ENCODE peak calls at places on chromosomes 3 and 15, in five cellular contexts. Z, O, T, Y and N are unnamed samples.

GRCh38 chr3:11539677-11540076 is 104.0 kb downstream of the VGLL4 start:
- DNase-seq in Y (no peak), O (no peak), Z (no peak), T (no peak), N (no peak)

GRCh38 chr3:184262166-184262926 is 993 bp upstream of the CAMK2N2 start:
- DNase-seq in T (no peak), Z (no peak), O (peak), Y (peak), N (no peak)

GRCh38 chr3:158713094-158713499 is 19.2 kb downstream of the RARRES1 start:
- DNase-seq in Y (peak), O (no peak), Z (no peak), T (no peak), N (no peak)

GRCh38 chr3:69649713-69650419 is 89.4 kb upstream of the MITF start:
- DNase-seq in Z (no peak), Y (peak), O (no peak), T (no peak), N (no peak)

GRCh38 chr3:61562042-61562809 is 855 bp downstream of the PTPRG start:
- DNase-seq in Y (peak), O (peak), T (no peak), Z (no peak), N (no peak)

GRCh38 chr3:111676177-111677021 is 81.3 kb upstream of the ZBED2 start:
- DNase-seq in T (no peak), Z (no peak), O (no peak), Y (peak), N (no peak)

GRCh38 chr3:67957268-67957667 is 302.9 kb upstream of the SUCLG2 start:
- DNase-seq in T (no peak), O (no peak), Z (no peak), Y (no peak), N (no peak)

GRCh38 chr3:107392549-107393165 is 15.4 kb downstream of the CCDC54 start:
- DNase-seq in T (no peak), O (no peak), Y (peak), Z (no peak), N (no peak)

GRCh38 chr3:25424238-25425013 is 3.6 kb upstream of the RARB start:
- DNase-seq in O (no peak), Y (no peak), T (no peak), Z (no peak), N (no peak)

GRCh38 chr15:42087926-42088800 is 6.2 kb downstream of the PLA2G4D start:
- DNase-seq in O (no peak), T (no peak), Z (no peak), Y (no peak), N (no peak)

GRCh38 chr3:136296960-136297359 is 46.8 kb downstream of the PCCB start:
- DNase-seq in O (no peak), Y (no peak), T (no peak), Z (no peak), N (no peak)

GRCh38 chr15:64865998-64866520 is 24.3 kb downstream of the PLEKHO2 start:
- DNase-seq in O (no peak), Y (peak), T (no peak), Z (no peak), N (no peak)

GRCh38 chr3:58609990-58610389 is 32.8 kb upstream of the FAM107A start:
- DNase-seq in Z (no peak), Y (no peak), T (no peak), O (no peak), N (no peak)

GRCh38 chr3:135887220-135887619 is 78.3 kb upstream of the PPP2R3A start:
- DNase-seq in T (no peak), Z (no peak), Y (no peak), O (no peak), N (no peak)

GRCh38 chr3:46881819-46882376 is 4.4 kb downstream of the PTH1R start:
- DNase-seq in T (no peak), Z (peak), Y (no peak), O (no peak), N (no peak)

GRCh38 chr3:105533955-105534354 is 167.2 kb downstream of the ALCAM start:
- DNase-seq in O (no peak), Y (no peak), T (no peak), Z (no peak), N (no peak)

GRCh38 chr15:24676431-24676830 is 856 bp downstream of the NPAP1 start:
- DNase-seq in O (no peak), Z (no peak), Y (no peak), T (no peak), N (no peak)

GRCh38 chr3:197114007-197114406 is 84.4 kb upstream of the MELTF start:
- DNase-seq in T (no peak), Z (no peak), O (no peak), Y (no peak), N (no peak)

GRCh38 chr3:157175678-157176077 is 15.7 kb upstream of the CCNL1 start:
- DNase-seq in Y (no peak), Z (no peak), T (no peak), O (no peak), N (no peak)

GRCh38 chr15:73955326-73955725 is 29.1 kb downstream of the LOXL1 start:
- DNase-seq in T (no peak), Z (no peak), O (no peak), Y (no peak), N (no peak)

GRCh38 chr3:98602078-98602678 is 8.8 kb upstream of the CPOX start:
- DNase-seq in Y (peak), Z (peak), T (no peak), O (peak), N (no peak)

GRCh38 chr15:81284256-81285031 is 39.5 kb downstream of the STARD5 start:
- DNase-seq in Y (no peak), T (no peak), Z (no peak), O (no peak), N (no peak)

GRCh38 chr15:63474810-63475316 is 29.5 kb upstream of the USP3 start:
- DNase-seq in Z (no peak), O (peak), Y (no peak), T (no peak), N (no peak)

GRCh38 chr15:48644827-48645557 is 517 bp downstream of the FBN1 start:
- DNase-seq in T (no peak), O (peak), Z (no peak), Y (peak), N (no peak)

GRCh38 chr15:44710236-44711088 is 661 bp downstream of the PATL2 start:
- DNase-seq in O (no peak), Y (peak), Z (no peak), T (no peak), N (peak)

GRCh38 chr3:152076148-152076547 is 192.6 kb upstream of the MBNL1 start:
- DNase-seq in T (no peak), Z (no peak), O (no peak), Y (peak), N (no peak)

GRCh38 chr3:27127195-27127594 is 242.0 kb downstream of the NEK10 start:
- DNase-seq in T (no peak), O (no peak), Z (no peak), Y (no peak), N (no peak)

GRCh38 chr3:48784426-48785120 is 63.1 kb downstream of the PRKAR2A start:
- DNase-seq in T (no peak), Y (peak), O (no peak), Z (no peak), N (no peak)

GRCh38 chr3:111695584-111696213 is 100.6 kb upstream of the ZBED2 start:
- DNase-seq in Z (no peak), O (no peak), Y (peak), T (no peak), N (no peak)

GRCh38 chr3:71057526-71057894 is 526.0 kb downstream of the FOXP1 start:
- DNase-seq in T (no peak), Z (no peak), O (no peak), Y (no peak), N (no peak)

GRCh38 chr3:134846943-134847342 is 51.9 kb downstream of the EPHB1 start:
- DNase-seq in Y (peak), Z (no peak), O (no peak), T (no peak), N (no peak)

GRCh38 chr15:94523873-94524272 is 292.5 kb downstream of the MCTP2 start:
- DNase-seq in T (no peak), Z (no peak), Y (no peak), O (no peak), N (no peak)

GRCh38 chr15:91864669-91865068 is 11.2 kb downstream of the SLCO3A1 start:
- DNase-seq in T (no peak), O (no peak), Y (no peak), Z (no peak), N (no peak)

GRCh38 chr3:134009345-134010000 is 20.3 kb downstream of the SLCO2A1 start:
- DNase-seq in O (no peak), T (no peak), Y (peak), Z (no peak), N (no peak)

GRCh38 chr3:140705954-140706353 is 28.1 kb downstream of the TRIM42 start:
- DNase-seq in Y (no peak), Z (no peak), T (no peak), O (no peak), N (no peak)

GRCh38 chr3:13282986-13283876 is 136.9 kb downstream of the NUP210 start:
- DNase-seq in Z (no peak), T (no peak), Y (no peak), O (peak), N (no peak)

GRCh38 chr3:110198717-110199587 is 861.6 kb upstream of the DPPA4 start:
- DNase-seq in T (no peak), Y (no peak), O (peak), Z (no peak), N (no peak)

GRCh38 chr3:2130726-2131125 is 32.1 kb downstream of the CNTN4 start:
- DNase-seq in Z (no peak), Y (no peak), O (no peak), T (no peak), N (no peak)

GRCh38 chr3:112199622-112200316 is 66.7 kb upstream of the GCSAM start:
- DNase-seq in Y (no peak), Z (no peak), T (no peak), O (no peak), N (no peak)